ENCODE peak calls at places on chromosomes 12 and 14, in four cellular contexts. R is sigmoid colon, V is stomach, C is A549. N is an unnamed sample.

GRCh38 chr12:57001448-57001906 is 4.9 kb downstream of the ZBTB39 start:
- DNase-seq in R (peak; percentile 77), V (peak; percentile 70), C (peak; percentile 75), N (peak; percentile 60)

GRCh38 chr12:45540661-45541341 is 188.7 kb upstream of the ARID2 start:
- DNase-seq in V (no peak), R (no peak), C (no peak), N (no peak)

GRCh38 chr14:100389497-100390104 is 66.5 kb downstream of the SLC25A47 start:
- DNase-seq in V (peak; percentile 75), R (no peak), C (no peak), N (no peak)

GRCh38 chr14:87824261-87824660 is 168.7 kb downstream of the GALC start:
- DNase-seq in R (no peak), V (no peak), C (no peak), N (no peak)

GRCh38 chr14:25049559-25050493 is at the start of gene STXBP6:
- DNase-seq in C (peak; percentile 35), V (peak; percentile 77), R (peak; percentile 89), N (peak; percentile 65)

GRCh38 chr12:103909811-103910210 is 20.4 kb upstream of the HSP90B1 start:
- DNase-seq in R (no peak), V (no peak), C (no peak), N (peak; percentile 37)

GRCh38 chr14:64717870-64718269 is 13.6 kb downstream of the PLEKHG3 start:
- DNase-seq in V (no peak), C (peak; percentile 56), R (peak; percentile 73), N (peak; percentile 20)

GRCh38 chr12:13588574-13588973 is 392.0 kb downstream of the EMP1 start:
- DNase-seq in C (no peak), R (no peak), V (no peak), N (no peak)

GRCh38 chr12:87995581-87996178 is 33.5 kb downstream of the C12orf50 start:
- DNase-seq in C (peak; percentile 84), R (no peak), V (peak; percentile 54), N (peak; percentile 73)

GRCh38 chr12:47307680-47308399 is 228.1 kb upstream of the AMIGO2 start:
- DNase-seq in V (peak; percentile 41), C (peak; percentile 93), R (no peak), N (peak; percentile 73)

GRCh38 chr12:33605776-33606175 is 166.2 kb upstream of the SYT10 start:
- DNase-seq in V (no peak), C (peak; percentile 43), R (no peak), N (no peak)

GRCh38 chr14:24632761-24633160 is 1.2 kb downstream of the GZMB start:
- DNase-seq in V (no peak), C (no peak), R (no peak), N (no peak)

GRCh38 chr12:93857279-93857894 is 180.2 kb downstream of the CRADD start:
- DNase-seq in V (no peak), C (peak; percentile 12), R (no peak), N (peak; percentile 84)

GRCh38 chr14:21244546-21244945 is 24.7 kb downstream of the HNRNPC start:
- DNase-seq in R (no peak), V (no peak), C (no peak), N (no peak)

GRCh38 chr14:21240417-21240816 is 28.8 kb downstream of the HNRNPC start:
- DNase-seq in V (no peak), R (no peak), C (no peak), N (no peak)

GRCh38 chr14:21238823-21239518 is 30.3 kb downstream of the HNRNPC start:
- DNase-seq in R (no peak), V (no peak), C (no peak), N (no peak)

GRCh38 chr14:21236948-21237797 is 32.1 kb downstream of the HNRNPC start:
- DNase-seq in V (no peak), R (no peak), C (no peak), N (no peak)

DNA sequence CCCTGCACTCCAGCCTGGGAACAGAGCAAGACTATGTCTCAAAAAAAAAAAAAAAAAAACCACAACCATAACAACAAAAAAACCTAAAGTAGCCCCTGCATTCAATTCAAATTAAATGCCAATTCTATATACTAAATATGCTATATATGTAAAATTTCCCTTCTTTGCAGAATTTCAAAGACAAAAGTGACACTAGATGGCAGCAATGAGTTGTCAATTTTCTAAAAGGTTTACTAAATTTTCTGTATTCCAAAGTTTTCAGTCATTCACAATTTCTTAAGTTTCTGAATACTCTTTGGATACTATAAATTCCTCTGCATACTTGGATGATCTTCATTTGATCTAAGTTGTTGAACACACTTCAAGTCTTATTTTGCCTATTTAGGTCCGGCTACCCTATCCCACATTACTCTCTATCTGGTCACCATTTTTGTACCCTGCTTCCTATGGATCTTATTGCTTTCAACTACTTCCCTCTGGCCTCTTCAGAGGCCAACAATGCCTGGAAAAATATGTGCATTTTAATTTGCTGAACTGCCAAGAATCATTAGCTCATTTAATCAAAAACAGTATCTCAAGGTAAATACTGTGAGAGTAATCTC is 27.9 kb downstream of the HNRNPC start:
- DNase-seq in C (peak; percentile 25), R (no peak), V (no peak), N (peak; percentile 38)
- TF ChIP-seq CTCF in C (peak; percentile 53), R (no peak), V (no peak), N (peak; percentile 40)

GRCh38 chr12:101925935-101926334 is 48.6 kb downstream of the DRAM1 start:
- DNase-seq in C (no peak), V (no peak), R (no peak), N (no peak)

GRCh38 chr12:101923049-101923718 is 45.8 kb downstream of the DRAM1 start:
- DNase-seq in R (no peak), V (no peak), C (no peak), N (no peak)

GRCh38 chr12:101927042-101927441 is 49.7 kb downstream of the DRAM1 start:
- DNase-seq in C (no peak), R (no peak), V (no peak), N (peak; percentile 83)

GRCh38 chr12:101925352-101925751 is 48.0 kb downstream of the DRAM1 start:
- DNase-seq in V (peak; percentile 39), C (peak; percentile 46), R (peak; percentile 88), N (peak; percentile 99)

DNA sequence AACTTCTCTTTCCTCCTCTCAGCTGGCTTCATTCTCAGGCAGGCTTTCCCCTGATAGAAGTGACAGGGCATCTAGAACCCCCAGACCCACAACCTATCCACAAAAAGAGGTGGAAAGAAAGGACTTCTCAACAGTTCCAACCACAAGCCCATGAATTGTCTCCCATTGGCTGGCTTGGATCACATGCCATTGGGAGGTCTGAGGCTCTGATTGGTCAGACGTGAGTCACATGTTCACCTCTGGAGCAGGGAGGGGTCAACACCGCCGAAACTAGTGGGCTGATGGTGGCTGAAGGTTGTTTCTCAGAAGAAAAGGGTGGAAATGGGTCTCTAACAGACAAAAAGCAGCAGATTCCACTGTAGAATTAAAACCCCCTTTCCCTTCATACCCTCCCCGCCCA is 47.3 kb downstream of the DRAM1 start:
- DNase-seq in C (peak; percentile 22), R (no peak), V (no peak), N (peak; percentile 46)
- TF ChIP-seq POLR2A in C (no peak), R (no peak), V (no peak), N (no peak)

GRCh38 chr12:29350080-29350479 is 30.9 kb downstream of the ERGIC2 start:
- DNase-seq in C (peak; percentile 22), V (no peak), R (no peak), N (peak; percentile 36)
- TF ChIP-seq CTCF in C (no peak), V (no peak), R (no peak), N (no peak)

DNA sequence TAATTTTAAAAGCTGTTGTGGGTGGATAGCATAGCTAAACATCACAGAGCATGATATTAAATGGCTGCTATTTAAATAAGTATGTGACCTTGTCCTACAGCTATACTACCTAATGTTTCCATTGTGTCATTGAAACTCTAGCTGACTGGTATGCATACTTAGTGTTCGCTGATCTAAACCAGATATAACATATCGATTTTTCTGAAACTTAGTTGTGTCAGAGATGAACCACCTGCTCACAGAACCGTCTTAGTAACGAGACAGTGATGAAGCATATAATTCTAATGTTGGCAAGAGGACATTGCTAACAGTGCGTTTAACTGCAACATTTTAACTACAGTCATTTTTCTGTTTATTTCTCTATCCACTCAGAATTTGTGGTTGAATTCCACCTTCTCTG is 36.1 kb upstream of the NUAK1 start:
- DNase-seq in R (no peak), V (no peak), C (no peak), N (peak; percentile 23)
- TF ChIP-seq POLR2A in R (no peak), V (no peak), C (no peak), N (no peak)

GRCh38 chr14:55267816-55268215 is 3.4 kb upstream of the FBXO34 start:
- DNase-seq in C (no peak), V (no peak), R (no peak), N (peak; percentile 45)

GRCh38 chr14:55270832-55271571 is at the start of gene FBXO34:
- DNase-seq in V (peak; percentile 100), C (peak; percentile 97), R (peak; percentile 99), N (peak; percentile 94)

DNA sequence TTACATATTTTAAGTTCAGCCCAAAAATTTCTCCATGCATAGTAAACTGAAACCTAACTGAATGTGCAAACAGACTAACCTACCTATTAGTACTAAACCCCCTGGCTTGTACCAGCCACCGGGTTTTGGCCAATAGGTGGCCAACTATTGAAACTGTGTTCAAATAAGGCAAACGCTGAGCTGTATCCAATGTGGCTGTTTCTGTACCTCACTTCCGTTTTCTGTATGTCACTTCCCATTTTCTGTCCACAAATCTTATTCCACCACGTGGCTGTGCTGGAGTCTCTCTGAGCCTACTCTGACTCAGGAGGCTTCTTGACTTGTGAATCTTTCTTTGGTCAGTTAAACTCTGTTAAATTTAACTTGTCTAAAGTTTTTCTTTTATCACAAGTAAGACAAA is 6.0 kb upstream of the FBXO34 start:
- DNase-seq in V (no peak), R (no peak), C (peak; percentile 41), N (no peak)
- TF ChIP-seq CTCF in V (no peak), R (no peak), C (no peak), N (no peak)

DNA sequence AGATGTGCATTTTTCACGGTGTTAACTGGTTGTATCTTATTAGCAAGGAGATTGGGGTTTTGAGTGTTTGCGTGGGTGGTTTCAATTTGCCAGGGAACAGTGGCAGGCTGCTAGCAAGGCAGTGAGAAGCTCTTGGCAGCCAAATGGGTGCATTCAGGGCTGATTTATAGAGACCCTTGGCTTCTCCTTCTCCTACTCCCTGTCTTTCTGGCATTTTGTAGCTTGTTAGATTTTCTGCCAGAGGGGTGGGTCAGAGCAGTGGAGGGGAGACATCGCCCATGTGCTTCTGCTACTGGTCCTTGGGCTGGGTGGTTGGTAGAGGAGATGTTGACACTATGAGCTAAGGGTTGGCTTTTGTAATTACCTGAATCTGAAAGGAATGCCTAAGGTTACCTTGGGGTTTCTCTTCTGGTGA is 9.6 kb downstream of the CALM1 start:
- DNase-seq in R (peak; percentile 66), C (no peak), V (no peak), N (no peak)
- TF ChIP-seq POLR2A in R (no peak), C (no peak), V (no peak), N (no peak)

GRCh38 chr14:73280903-73281302 is 43.6 kb downstream of the PAPLN start:
- DNase-seq in R (no peak), V (no peak), C (no peak), N (no peak)
- TF ChIP-seq CTCF in R (no peak), V (no peak), C (peak; percentile 26), N (peak; percentile 7)